ENCODE peak calls at places on chromosomes 12 and 14, in four cellular contexts. M is uterus; V is central memory CD8-positive, alpha-beta T cell; I is stimulated activated CD4-positive, alpha-beta T cell treated with anti-CD3 and anti-CD28 coated beads, Interleukin-4, amount 100 ng/mL, for 48 hours. R is an unnamed sample.

GRCh38 chr14:91892918-91893527 is 25.7 kb upstream of the TC2N start:
- DNase-seq in M (no peak), V (no peak), I (no peak), R (no peak)

GRCh38 chr14:93903342-93904184 is 23.6 kb upstream of the FAM181A start:
- DNase-seq in M (no peak), V (no peak), I (no peak), R (no peak)

GRCh38 chr14:67461341-67461985 is 27.1 kb downstream of the TMEM229B start:
- DNase-seq in M (no peak), V (no peak), I (no peak), R (no peak)

GRCh38 chr12:101939856-101940265 is 62.5 kb downstream of the DRAM1 start:
- DNase-seq in M (peak), V (peak), I (peak), R (peak)

GRCh38 chr12:49889361-49890095 is 14.2 kb downstream of the FAIM2 start:
- DNase-seq in M (no peak), V (no peak), I (no peak), R (no peak)

GRCh38 chr14:76719664-76720063 is 41.6 kb upstream of the VASH1 start:
- DNase-seq in M (no peak), V (no peak), I (no peak), R (no peak)

GRCh38 chr12:6752181-6752930 is 585 bp downstream of the MLF2 start:
- DNase-seq in M (peak), V (no peak), I (no peak), R (no peak)

GRCh38 chr12:78473136-78473535 is 391.4 kb upstream of the SYT1 start:
- DNase-seq in M (no peak), V (no peak), I (no peak), R (no peak)

GRCh38 chr14:49194067-49194466 is 392.1 kb downstream of the RPS29 start:
- DNase-seq in M (no peak), V (no peak), I (no peak), R (no peak)

GRCh38 chr12:105944628-105945027 is 194.1 kb downstream of the NUAK1 start:
- DNase-seq in M (no peak), V (no peak), I (no peak), R (no peak)

GRCh38 chr14:45658226-45658916 is 405.4 kb upstream of the MIS18BP1 start:
- DNase-seq in M (no peak), V (no peak), I (no peak), R (no peak)

GRCh38 chr14:65095633-65096205 is 6.6 kb downstream of the MAX start:
- DNase-seq in M (peak), V (no peak), I (no peak), R (peak)

R was measured in heart right ventricle.